ENCODE peak calls at places on chromosomes 12 and 14, in five cellular contexts. One of them, this sample, is unnamed.

GRCh38 chr12:114408415-114408814 is 2.5 kb upstream of the TBX5 start:
- DNase-seq in endodermal cell: peak; percentile 62
- DNase-seq in uterus: no peak
- DNase-seq in PC-9: no peak
- DNase-seq in GM23338: no peak
- DNase-seq in this sample: no peak

GRCh38 chr14:23559010-23559920 is 3.2 kb downstream of the THTPA start:
- DNase-seq in endodermal cell: peak; percentile 90
- DNase-seq in GM23338: peak; percentile 93
- DNase-seq in uterus: no peak
- DNase-seq in PC-9: no peak
- DNase-seq in this sample: no peak

GRCh38 chr14:20757963-20758362 is 10.2 kb upstream of the EDDM3B start:
- DNase-seq in endodermal cell: peak; percentile 77
- DNase-seq in PC-9: no peak
- DNase-seq in uterus: no peak
- DNase-seq in GM23338: peak; percentile 68
- DNase-seq in this sample: no peak

GRCh38 chr12:64407342-64408223 is 3.4 kb downstream of the XPOT start:
- DNase-seq in endodermal cell: no peak
- DNase-seq in GM23338: no peak
- DNase-seq in PC-9: no peak
- DNase-seq in uterus: no peak
- DNase-seq in this sample: no peak

GRCh38 chr14:45939572-45939971 is 686.6 kb upstream of the MIS18BP1 start:
- DNase-seq in PC-9: no peak
- DNase-seq in endodermal cell: no peak
- DNase-seq in GM23338: no peak
- DNase-seq in uterus: no peak
- DNase-seq in this sample: no peak

GRCh38 chr12:39571351-39571750 is 48.3 kb downstream of the ABCD2 start:
- DNase-seq in endodermal cell: no peak
- DNase-seq in PC-9: no peak
- DNase-seq in GM23338: no peak
- DNase-seq in uterus: no peak
- DNase-seq in this sample: no peak

GRCh38 chr12:52369220-52369619 is 1.9 kb upstream of the KRT85 start:
- DNase-seq in PC-9: no peak
- DNase-seq in uterus: no peak
- DNase-seq in endodermal cell: no peak
- DNase-seq in GM23338: no peak
- DNase-seq in this sample: no peak

GRCh38 chr12:570949-571794 is 92.1 kb downstream of the NINJ2 start:
- DNase-seq in GM23338: peak; percentile 80
- DNase-seq in uterus: peak; percentile 74
- DNase-seq in endodermal cell: peak; percentile 92
- DNase-seq in PC-9: peak; percentile 82
- DNase-seq in this sample: no peak

GRCh38 chr12:58919271-58920101 is 818 bp downstream of the LRIG3 start:
- DNase-seq in GM23338: peak; percentile 38
- DNase-seq in endodermal cell: peak; percentile 70
- DNase-seq in uterus: peak; percentile 49
- DNase-seq in PC-9: peak; percentile 40
- DNase-seq in this sample: peak; percentile 15

GRCh38 chr12:42962384-42962783 is 372.8 kb upstream of the PRICKLE1 start:
- DNase-seq in endodermal cell: no peak
- DNase-seq in PC-9: no peak
- DNase-seq in uterus: no peak
- DNase-seq in GM23338: no peak
- DNase-seq in this sample: no peak

GRCh38 chr14:49512147-49512551 is 74.0 kb downstream of the RPS29 start:
- DNase-seq in uterus: no peak
- DNase-seq in endodermal cell: no peak
- DNase-seq in GM23338: no peak
- DNase-seq in PC-9: peak; percentile 94
- DNase-seq in this sample: no peak

DNA sequence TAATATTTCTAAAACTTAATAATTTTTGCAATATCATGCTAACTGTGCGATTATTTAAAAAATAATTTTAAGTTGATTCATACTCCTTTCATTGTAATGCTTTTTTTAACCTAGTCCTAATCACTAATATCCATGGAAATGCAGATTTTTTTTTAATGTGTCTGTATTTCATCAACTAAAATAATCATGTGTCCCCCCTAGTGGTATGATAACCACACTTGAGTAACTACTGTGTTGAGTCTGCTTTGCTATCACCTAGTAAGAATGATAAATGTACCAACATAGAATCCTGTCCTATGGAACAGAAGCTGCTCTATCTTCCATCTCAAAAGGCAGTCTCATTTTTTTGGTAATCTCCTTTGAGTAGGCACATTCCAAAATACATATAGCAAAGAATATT is 19.1 kb upstream of the SYNE2 start:
- DNase-seq in PC-9: no peak
- DNase-seq in endodermal cell: no peak
- DNase-seq in GM23338: no peak
- DNase-seq in uterus: no peak
- DNase-seq in this sample: no peak
- TF ChIP-seq CTCF in PC-9: no peak
- TF ChIP-seq CTCF in endodermal cell: peak; percentile 52
- TF ChIP-seq CTCF in GM23338: no peak
- TF ChIP-seq CTCF in uterus: no peak
- TF ChIP-seq CTCF in this sample: no peak

DNA sequence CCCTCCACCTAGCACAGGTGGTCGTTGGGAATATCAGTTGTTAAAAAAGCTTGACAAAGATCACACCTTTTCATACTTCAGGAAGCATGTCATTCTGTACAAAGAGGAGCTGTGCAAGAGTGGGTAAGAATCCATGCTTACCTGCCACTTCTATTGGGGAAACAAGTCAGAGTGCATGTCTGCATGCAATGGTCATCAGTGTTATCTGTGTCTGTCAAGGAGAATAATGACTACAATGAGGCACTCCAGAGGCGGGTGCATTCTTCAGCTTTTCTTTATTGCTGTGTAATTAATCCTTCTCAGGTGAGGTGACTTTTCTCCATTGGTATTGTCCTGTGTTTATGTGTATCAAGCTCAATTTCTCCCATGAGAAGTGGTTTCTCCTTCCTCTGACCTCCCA is 24.4 kb downstream of the KCNA5 start:
- DNase-seq in uterus: no peak
- DNase-seq in GM23338: no peak
- DNase-seq in endodermal cell: no peak
- DNase-seq in PC-9: no peak
- DNase-seq in this sample: no peak
- H3K27me3 ChIP-seq in uterus: no peaks in the 10 kb centered on the region
- H3K27me3 ChIP-seq in GM23338: no peaks in the 10 kb centered on the region
- H3K27me3 ChIP-seq in endodermal cell: peaks cover 9% of the 10 kb centered on the region
- H3K27me3 ChIP-seq in PC-9: peaks cover 91% of the 10 kb centered on the region
- H3K27me3 ChIP-seq in this sample: no peaks in the 10 kb centered on the region

GRCh38 chr14:39956372-39956771 is 524.1 kb upstream of the FBXO33 start:
- DNase-seq in uterus: no peak
- DNase-seq in endodermal cell: no peak
- DNase-seq in PC-9: no peak
- DNase-seq in GM23338: peak; percentile 4
- DNase-seq in this sample: no peak

GRCh38 chr14:39957987-39958386 is 525.8 kb upstream of the FBXO33 start:
- DNase-seq in PC-9: no peak
- DNase-seq in endodermal cell: no peak
- DNase-seq in GM23338: no peak
- DNase-seq in uterus: no peak
- DNase-seq in this sample: no peak

GRCh38 chr14:39957290-39957689 is 525.1 kb upstream of the FBXO33 start:
- DNase-seq in PC-9: no peak
- DNase-seq in GM23338: no peak
- DNase-seq in endodermal cell: no peak
- DNase-seq in uterus: no peak
- DNase-seq in this sample: no peak
- H3K4me3 ChIP-seq in PC-9: no peak overlapping the region
- H3K4me3 ChIP-seq in GM23338: no peak overlapping the region
- H3K4me3 ChIP-seq in endodermal cell: no peak overlapping the region
- H3K4me3 ChIP-seq in uterus: no peak overlapping the region
- H3K4me3 ChIP-seq in this sample: no peak overlapping the region

DNA sequence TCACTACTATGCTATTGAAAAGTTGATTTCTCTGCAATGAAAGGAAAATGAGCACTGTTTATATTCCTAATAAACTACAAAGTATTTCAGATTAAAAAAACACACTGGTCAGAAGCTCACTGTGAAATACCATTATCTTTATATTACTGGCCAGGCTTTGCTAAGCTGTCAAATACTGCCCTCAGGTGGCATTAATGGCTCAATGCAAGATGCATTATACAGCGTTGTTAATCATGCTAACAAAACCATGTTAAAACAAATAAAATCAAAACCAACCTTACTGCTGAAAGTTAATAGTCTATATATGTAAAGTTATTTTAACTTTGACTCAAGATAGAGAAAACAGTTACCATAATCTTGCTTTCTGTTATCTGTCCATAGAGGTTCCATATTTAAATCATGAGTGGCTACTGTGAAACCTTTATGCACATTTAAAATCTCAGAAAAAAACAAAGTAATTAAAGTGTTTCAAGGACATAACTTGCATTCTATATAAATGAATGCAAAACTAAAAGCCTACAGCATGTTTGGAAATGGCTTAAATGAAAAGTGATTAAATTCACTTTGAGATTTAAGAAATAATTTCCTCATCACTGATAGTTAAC is 121.7 kb downstream of the RALGAPA1 start:
- DNase-seq in GM23338: peak; percentile 77
- DNase-seq in uterus: no peak
- DNase-seq in endodermal cell: peak; percentile 62
- DNase-seq in PC-9: no peak
- DNase-seq in this sample: no peak
- TF ChIP-seq CTCF in GM23338: peak; percentile 85
- TF ChIP-seq CTCF in uterus: peak; percentile 21
- TF ChIP-seq CTCF in endodermal cell: peak; percentile 95
- TF ChIP-seq CTCF in PC-9: peak; percentile 85
- TF ChIP-seq CTCF in this sample: peak; percentile 77

GRCh38 chr14:47674546-47675238 is 713 bp downstream of the MDGA2 start:
- DNase-seq in uterus: no peak
- DNase-seq in GM23338: peak; percentile 63
- DNase-seq in endodermal cell: peak; percentile 82
- DNase-seq in PC-9: no peak
- DNase-seq in this sample: no peak
- H3K27me3 ChIP-seq in uterus: no peaks in the 10 kb centered on the region
- H3K27me3 ChIP-seq in GM23338: peaks cover 77% of the 10 kb centered on the region
- H3K27me3 ChIP-seq in endodermal cell: peaks cover 74% of the 10 kb centered on the region
- H3K27me3 ChIP-seq in PC-9: no peaks in the 10 kb centered on the region
- H3K27me3 ChIP-seq in this sample: no peaks in the 10 kb centered on the region

DNA sequence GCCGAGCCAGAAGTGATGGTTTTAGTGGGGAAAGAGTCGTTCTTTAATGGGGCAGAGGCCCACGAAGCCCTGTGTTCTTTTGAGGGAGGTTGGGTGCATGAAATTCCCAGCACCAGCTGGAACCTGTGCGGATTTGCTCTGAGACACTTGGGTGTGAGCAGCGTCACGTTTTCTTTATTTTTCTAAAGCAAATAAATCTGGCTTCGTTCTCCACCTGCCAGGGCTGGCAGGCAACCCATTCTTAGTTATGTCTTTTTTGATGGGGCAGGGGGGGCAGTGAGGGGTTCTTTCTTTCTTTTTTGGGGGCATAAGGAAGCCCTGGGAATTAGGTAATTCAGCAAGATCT is 232.2 kb downstream of the C12orf75 start:
- DNase-seq in uterus: no peak
- DNase-seq in GM23338: no peak
- DNase-seq in endodermal cell: no peak
- DNase-seq in PC-9: no peak
- DNase-seq in this sample: no peak
- H3K4me3 ChIP-seq in uterus: no peak overlapping the region
- H3K4me3 ChIP-seq in GM23338: no peak overlapping the region
- H3K4me3 ChIP-seq in endodermal cell: no peak overlapping the region
- H3K4me3 ChIP-seq in PC-9: peak overlapping the region; percentile 55
- H3K4me3 ChIP-seq in this sample: no peak overlapping the region

DNA sequence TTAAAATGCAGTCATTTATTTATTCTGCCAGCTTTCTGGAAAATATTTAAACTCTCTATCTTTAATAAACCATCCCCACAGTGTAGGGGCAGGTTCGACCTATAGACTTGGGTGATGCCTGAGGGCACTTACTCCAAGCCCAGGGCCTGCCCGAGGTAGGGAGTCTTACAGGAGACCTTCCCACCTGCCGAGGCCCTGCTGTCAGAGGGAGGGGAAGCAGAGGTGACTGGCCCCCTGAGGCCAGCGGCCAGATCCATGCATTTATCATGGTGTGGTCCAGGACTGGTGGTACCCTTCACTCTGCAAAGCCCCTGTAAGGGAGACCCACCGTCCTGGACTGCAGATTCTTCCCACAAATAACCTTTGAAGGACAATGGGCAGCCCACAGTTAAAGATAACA is 7.6 kb downstream of the EML1 start:
- DNase-seq in endodermal cell: no peak
- DNase-seq in uterus: no peak
- DNase-seq in GM23338: no peak
- DNase-seq in PC-9: no peak
- DNase-seq in this sample: no peak
- TF ChIP-seq CTCF in endodermal cell: no peak
- TF ChIP-seq CTCF in uterus: no peak
- TF ChIP-seq CTCF in GM23338: no peak
- TF ChIP-seq CTCF in PC-9: no peak
- TF ChIP-seq CTCF in this sample: no peak

GRCh38 chr14:28770061-28770460 is 3.5 kb downstream of the FOXG1 start:
- DNase-seq in uterus: no peak
- DNase-seq in GM23338: no peak
- DNase-seq in PC-9: no peak
- DNase-seq in endodermal cell: no peak
- DNase-seq in this sample: no peak
- H3K27me3 ChIP-seq in uterus: peaks cover 34% of the 10 kb centered on the region
- H3K27me3 ChIP-seq in GM23338: peaks cover 92% of the 10 kb centered on the region
- H3K27me3 ChIP-seq in PC-9: no peaks in the 10 kb centered on the region
- H3K27me3 ChIP-seq in endodermal cell: peaks cover 88% of the 10 kb centered on the region
- H3K27me3 ChIP-seq in this sample: no peaks in the 10 kb centered on the region

GRCh38 chr12:46674126-46674525 is 151.7 kb downstream of the SLC38A4 start:
- DNase-seq in uterus: no peak
- DNase-seq in GM23338: no peak
- DNase-seq in PC-9: no peak
- DNase-seq in endodermal cell: no peak
- DNase-seq in this sample: no peak

GRCh38 chr12:46676797-46677520 is 148.8 kb downstream of the SLC38A4 start:
- DNase-seq in endodermal cell: no peak
- DNase-seq in GM23338: no peak
- DNase-seq in uterus: no peak
- DNase-seq in PC-9: no peak
- DNase-seq in this sample: no peak

GRCh38 chr12:46674818-46675217 is 151.0 kb downstream of the SLC38A4 start:
- DNase-seq in GM23338: no peak
- DNase-seq in uterus: no peak
- DNase-seq in PC-9: peak; percentile 61
- DNase-seq in endodermal cell: no peak
- DNase-seq in this sample: no peak

GRCh38 chr12:46676396-46676795 is 149.4 kb downstream of the SLC38A4 start:
- DNase-seq in endodermal cell: no peak
- DNase-seq in uterus: no peak
- DNase-seq in PC-9: no peak
- DNase-seq in GM23338: no peak
- DNase-seq in this sample: no peak

DNA sequence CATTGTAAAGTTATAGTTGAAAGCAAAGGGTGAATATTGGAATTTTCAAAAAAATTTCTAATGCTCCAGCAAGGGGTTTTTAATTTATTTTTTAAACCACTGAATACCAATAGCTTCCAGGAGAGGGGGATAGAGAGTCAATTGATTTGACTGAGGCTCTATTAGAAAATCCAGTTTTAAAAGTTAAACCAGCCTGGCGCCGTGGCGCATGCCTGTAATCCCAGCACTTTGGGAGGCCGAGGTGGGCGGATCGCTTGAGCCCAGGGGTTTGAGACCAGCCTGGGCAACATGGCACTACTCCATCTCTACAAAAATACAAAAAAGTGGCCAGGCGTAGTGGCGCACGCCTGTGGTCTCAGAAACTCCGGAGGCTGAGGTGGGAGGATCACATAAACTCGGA is 150.1 kb downstream of the SLC38A4 start:
- DNase-seq in GM23338: peak; percentile 74
- DNase-seq in PC-9: no peak
- DNase-seq in uterus: peak; percentile 37
- DNase-seq in endodermal cell: peak; percentile 74
- DNase-seq in this sample: peak; percentile 3
- H3K4me3 ChIP-seq in GM23338: no peak overlapping the region
- H3K4me3 ChIP-seq in PC-9: no peak overlapping the region
- H3K4me3 ChIP-seq in uterus: no peak overlapping the region
- H3K4me3 ChIP-seq in endodermal cell: no peak overlapping the region
- H3K4me3 ChIP-seq in this sample: no peak overlapping the region

This sample was measured in GM06990.